ENCODE peak calls at places on chromosomes 1 and 21, in seven cellular contexts. Z is esophagus muscularis mucosa; W is uterus; S is CD8-positive, alpha-beta T cell; E is psoas muscle; R is fibroblast of lung; F is small intestine. M is an unnamed sample. For H3K9me3 and H3K36me3, the result is how much of the 10 kb centered on the place peaks cover.

GRCh38 chr1:93702102-93702827 is 20.6 kb upstream of the BCAR3 start:
- DNase-seq in Z (no peak), W (no peak), S (no peak), E (peak), R (peak), F (no peak), M (no peak)

GRCh38 chr1:183920651-183921050 is 115.7 kb downstream of the RGL1 start:
- DNase-seq in Z (no peak), W (no peak), S (no peak), E (no peak), R (no peak), F (no peak), M (no peak)

GRCh38 chr1:53254011-53254640 is 15.8 kb upstream of the MAGOH start:
- DNase-seq in Z (no peak), W (no peak), S (no peak), E (no peak), R (peak), F (peak), M (no peak)

GRCh38 chr1:47890779-47891178 is 106.4 kb downstream of the TRABD2B start:
- DNase-seq in Z (no peak), W (no peak), S (no peak), E (no peak), R (no peak), F (no peak), M (no peak)

GRCh38 chr1:152220166-152221163 is 3.5 kb downstream of the HRNR start:
- DNase-seq in Z (no peak), W (no peak), S (no peak), E (no peak), R (no peak), F (no peak), M (no peak)

GRCh38 chr1:42282024-42282579 is 52.9 kb downstream of the FOXJ3 start:
- DNase-seq in Z (no peak), W (no peak), S (no peak), E (no peak), R (peak), F (no peak), M (no peak)

GRCh38 chr1:156657971-156658319 is 16.0 kb downstream of the BCAN start:
- DNase-seq in Z (no peak), W (no peak), S (no peak), E (no peak), R (no peak), F (no peak), M (no peak)

GRCh38 chr1:8423702-8424538 is 106.0 kb downstream of the SLC45A1 start:
- DNase-seq in Z (no peak), W (peak), S (peak), E (peak), R (peak), F (peak), M (peak)

GRCh38 chr1:109732390-109732763 is 8.5 kb downstream of the GSTM3 start:
- DNase-seq in Z (no peak), W (no peak), S (no peak), E (no peak), R (no peak), F (no peak), M (no peak)

GRCh38 chr1:218383681-218384080 is 38.5 kb downstream of the TGFB2 start:
- DNase-seq in Z (no peak), W (no peak), S (no peak), E (no peak), R (no peak), F (no peak), M (no peak)

GRCh38 chr1:182061597-182061996 is at the start of gene ZNF648:
- DNase-seq in Z (no peak), W (no peak), S (no peak), E (no peak), R (no peak), F (no peak), M (no peak)

GRCh38 chr1:193914871-193915270 is 728.5 kb upstream of the B3GALT2 start:
- DNase-seq in Z (no peak), W (no peak), S (no peak), E (no peak), R (no peak), F (no peak), M (no peak)

GRCh38 chr1:110035236-110035752 is 870 bp downstream of the STRIP1 start:
- DNase-seq in Z (no peak), W (no peak), S (no peak), E (no peak), R (peak), F (no peak), M (no peak)

GRCh38 chr1:53734650-53735211 is 4.2 kb downstream of the GLIS1 start:
- DNase-seq in Z (no peak), W (no peak), S (no peak), E (no peak), R (peak), F (no peak), M (no peak)

GRCh38 chr21:45997495-45998275 is 16.1 kb downstream of the COL6A1 start:
- DNase-seq in Z (no peak), W (peak), S (peak), E (no peak), R (no peak), F (no peak), M (no peak)

GRCh38 chr1:98323396-98323795 is 338.1 kb upstream of the SNX7 start:
- DNase-seq in Z (no peak), W (no peak), S (no peak), E (no peak), R (peak), F (peak), M (no peak)

GRCh38 chr1:37151789-37152188 is 117.5 kb upstream of the GRIK3 start:
- DNase-seq in Z (peak), W (no peak), S (no peak), E (no peak), R (no peak), F (no peak), M (no peak)

GRCh38 chr1:48947761-48948537 is 171.3 kb upstream of the BEND5 start:
- DNase-seq in Z (no peak), W (no peak), S (no peak), E (no peak), R (peak), F (no peak), M (no peak)

GRCh38 chr21:44918581-44919033 is 2.1 kb downstream of the ITGB2 start:
- DNase-seq in Z (no peak), W (no peak), S (no peak), E (no peak), R (no peak), F (no peak), M (no peak)

GRCh38 chr1:186476306-186477040 is 15.6 kb upstream of the PDC start:
- DNase-seq in Z (no peak), W (no peak), S (no peak), E (no peak), R (peak), F (no peak), M (no peak)

GRCh38 chr1:43521716-43522115 is 9.0 kb upstream of the PTPRF start:
- DNase-seq in Z (no peak), W (no peak), S (no peak), E (no peak), R (no peak), F (no peak), M (no peak)

GRCh38 chr1:116990612-116991151 is 10.9 kb upstream of the CD101 start:
- DNase-seq in Z (no peak), W (no peak), S (no peak), E (peak), R (peak), F (no peak), M (peak)

GRCh38 chr21:45504021-45504515 is 38.2 kb downstream of the SLC19A1 start:
- DNase-seq in Z (no peak), W (no peak), S (no peak), E (peak), R (no peak), F (no peak), M (no peak)

GRCh38 chr1:198599749-198600148 is 39.1 kb upstream of the PTPRC start:
- DNase-seq in Z (no peak), W (no peak), S (no peak), E (no peak), R (no peak), F (no peak), M (no peak)
- H3K27ac ChIP-seq in Z (no peak), W (no peak), S (no peak), E (no peak), R (no peak), F (no peak), M (no peak)

GRCh38 chr1:106768077-106768476 is 288.4 kb upstream of the PRMT6 start:
- DNase-seq in Z (no peak), W (no peak), S (no peak), E (no peak), R (peak), F (no peak), M (no peak)

GRCh38 chr1:106768501-106768900 is 288.0 kb upstream of the PRMT6 start:
- DNase-seq in Z (no peak), W (no peak), S (no peak), E (no peak), R (peak), F (no peak), M (no peak)

DNA sequence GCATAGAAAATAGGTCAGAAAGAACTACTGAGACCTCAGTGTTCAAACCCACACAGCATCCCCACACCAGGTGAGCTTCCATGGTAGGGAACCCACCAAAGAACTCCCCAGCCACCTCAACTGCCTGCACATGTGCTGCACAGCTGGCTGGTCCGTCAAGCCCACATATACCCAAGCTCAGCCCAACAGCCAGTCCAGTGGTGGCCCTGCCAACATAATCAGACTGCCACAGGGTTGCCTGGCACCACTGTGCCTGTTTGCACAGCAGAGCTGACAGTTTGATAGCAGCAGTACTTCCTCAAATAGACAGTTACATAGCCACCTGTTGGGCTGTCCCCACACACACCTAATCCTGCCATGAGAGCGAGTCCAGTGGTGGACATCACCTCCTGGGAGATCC is 283.3 kb upstream of the PRMT6 start:
- DNase-seq in Z (no peak), W (no peak), S (no peak), E (no peak), R (no peak), F (no peak), M (no peak)
- H3K9me3 ChIP-seq in Z (under half), W (under half), S (under half), E (under half), R (under half), F (under half), M (under half)

DNA sequence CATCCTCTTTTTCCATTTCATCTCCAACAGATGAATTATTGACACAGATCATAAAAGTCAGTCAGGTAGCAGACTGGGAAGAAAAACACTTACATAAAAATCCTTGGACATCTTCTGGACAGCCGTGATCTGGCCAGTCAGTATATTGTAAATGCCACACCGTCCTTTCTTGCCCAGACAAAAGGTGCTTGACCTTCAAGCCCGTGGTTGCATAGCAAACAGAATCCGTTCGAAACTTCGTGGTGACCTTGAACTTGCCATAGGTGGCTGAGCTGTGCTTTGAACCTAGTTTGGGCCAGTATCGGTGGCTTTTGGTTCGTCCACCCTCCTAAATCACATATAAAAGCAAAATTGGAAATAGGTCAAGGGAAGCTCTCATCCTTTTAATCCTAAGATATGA is 88.4 kb downstream of the SMYD2 start:
- DNase-seq in Z (no peak), W (no peak), S (no peak), E (no peak), R (no peak), F (no peak), M (no peak)
- H3K36me3 ChIP-seq in Z (half or more), W (under half), S (under half), E (half or more), R (under half), F (under half), M (under half)

DNA sequence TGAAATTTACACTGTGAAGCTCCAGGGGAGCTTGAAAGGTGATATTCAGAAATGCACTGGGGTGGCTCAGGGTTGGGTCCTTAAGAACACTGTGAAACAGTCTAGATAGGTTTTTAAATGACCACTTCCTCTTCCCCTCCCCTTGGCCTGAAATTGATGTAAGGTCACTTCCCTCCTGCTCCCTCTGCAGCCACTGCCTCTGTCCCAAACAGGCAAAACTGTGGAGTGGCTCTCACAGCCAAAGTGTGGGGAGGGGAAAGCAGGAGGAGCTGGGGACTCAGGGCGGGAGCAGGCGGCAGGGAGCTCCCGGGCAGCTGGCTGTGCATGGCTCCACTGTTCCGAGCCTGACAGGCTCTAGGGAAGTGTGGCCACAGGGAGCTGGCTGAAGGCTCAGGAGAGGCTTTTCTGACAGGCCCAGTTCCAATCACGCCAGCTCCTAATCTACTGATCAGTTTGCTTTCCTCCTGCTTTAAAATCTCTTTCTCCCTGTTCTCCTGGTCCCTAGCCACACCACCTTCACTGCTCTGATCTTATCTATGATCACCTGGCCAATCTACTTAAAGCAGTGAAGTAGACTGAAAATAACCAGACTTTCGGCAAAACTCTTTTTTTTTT is 5.1 kb upstream of the CSRP1 start:
- DNase-seq in Z (no peak), W (peak), S (no peak), E (peak), R (no peak), F (no peak), M (no peak)
- H3K27ac ChIP-seq in Z (peak), W (peak), S (no peak), E (peak), R (peak), F (no peak), M (peak)

DNA sequence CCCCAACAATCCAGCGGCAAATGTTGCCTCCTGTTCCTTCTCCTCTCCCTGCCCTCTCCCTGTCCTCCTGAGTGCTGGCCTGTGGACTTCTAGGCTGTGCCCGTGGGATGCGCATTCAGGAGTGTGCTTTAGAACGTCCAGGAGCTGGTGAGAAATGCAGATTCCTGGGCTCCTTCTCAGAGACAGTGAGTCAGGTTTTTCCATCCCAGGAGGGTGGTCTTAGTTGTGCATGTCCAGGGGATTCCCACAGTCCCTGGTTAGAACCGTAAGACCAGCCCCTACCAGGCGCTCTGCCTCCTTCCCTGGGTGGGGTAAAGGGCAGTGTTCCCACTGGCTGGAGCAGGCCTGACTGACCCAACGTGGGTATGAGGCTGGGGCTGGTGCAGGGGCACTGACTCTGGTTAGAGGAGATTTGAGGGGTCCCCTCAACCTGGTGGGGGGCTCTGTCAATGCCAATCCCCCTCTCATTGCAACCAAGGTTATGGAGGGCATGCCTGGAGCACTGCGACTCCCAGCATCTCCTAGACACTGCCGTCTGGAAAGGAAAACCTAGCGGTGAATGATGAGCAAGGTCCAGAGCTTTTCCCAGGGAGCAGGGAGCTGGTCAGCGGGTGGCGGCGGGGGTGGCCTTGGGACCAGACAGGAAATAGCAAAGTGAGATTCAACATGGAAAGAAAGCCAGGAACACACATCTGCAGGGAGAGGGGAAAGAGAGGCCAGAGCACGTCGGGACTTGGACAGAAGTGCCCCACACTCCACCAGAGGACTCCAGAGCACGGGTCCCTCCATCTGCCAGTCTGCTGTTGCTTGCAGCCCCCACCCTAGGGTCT is 38.6 kb downstream of the HSPG2 start:
- DNase-seq in Z (no peak), W (no peak), S (no peak), E (peak), R (peak), F (no peak), M (no peak)
- H3K9me3 ChIP-seq in Z (under half), W (under half), S (under half), E (under half), R (under half), F (under half), M (under half)

GRCh38 chr1:115677570-115677969 is 35.8 kb downstream of the VANGL1 start:
- DNase-seq in Z (no peak), W (no peak), S (no peak), E (no peak), R (no peak), F (no peak), M (no peak)

GRCh38 chr1:115676498-115677171 is 34.9 kb downstream of the VANGL1 start:
- DNase-seq in Z (no peak), W (no peak), S (no peak), E (no peak), R (peak), F (peak), M (no peak)

GRCh38 chr1:115679141-115679611 is 37.4 kb downstream of the VANGL1 start:
- DNase-seq in Z (no peak), W (peak), S (no peak), E (peak), R (peak), F (no peak), M (no peak)

GRCh38 chr1:115677172-115677542 is 35.4 kb downstream of the VANGL1 start:
- DNase-seq in Z (no peak), W (no peak), S (no peak), E (no peak), R (peak), F (no peak), M (no peak)

DNA sequence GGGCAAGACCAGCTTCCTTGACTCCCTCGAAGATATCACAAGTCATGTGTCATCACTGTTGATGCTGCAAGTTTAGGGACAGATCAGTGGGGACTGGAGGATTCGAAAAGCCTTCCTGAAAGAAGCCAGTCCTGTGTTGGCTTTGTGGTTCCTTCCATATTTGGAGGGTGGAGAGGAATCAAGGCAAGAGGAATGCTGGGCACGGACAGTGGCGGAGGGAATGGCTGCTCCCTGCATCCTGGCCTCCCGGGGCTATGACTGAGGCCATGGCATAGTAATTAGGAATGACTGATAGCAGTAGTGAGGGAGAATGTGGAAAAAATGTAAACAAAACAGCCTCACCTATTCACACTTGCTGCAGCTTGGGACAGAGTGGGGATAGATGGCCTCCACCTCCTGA is 36.4 kb downstream of the VANGL1 start:
- DNase-seq in Z (no peak), W (no peak), S (no peak), E (no peak), R (peak), F (no peak), M (no peak)
- H3K36me3 ChIP-seq in Z (under half), W (under half), S (under half), E (under half), R (under half), F (under half), M (under half)